ENCODE peak calls at places on chromosomes 6 and 20, in nine cellular contexts. One of them, this sample, is unnamed.

GRCh38 chr6:6960571-6961251 is 147.1 kb upstream of the RREB1 start:
- DNase-seq in B cell: no peak
- DNase-seq in HTR-8/SVneo: no peak
- DNase-seq in ureter: no peak
- DNase-seq in esophagus muscularis mucosa: no peak
- DNase-seq in activated T-helper 1 cell treated with anti-CD3 and anti-CD28 coated beads, Interleukin-2, amount 50 U/mL, for 16 hours: no peak
- DNase-seq in RPMI7951: no peak
- DNase-seq in activated CD4-positive, alpha-beta T cell treated with anti-CD3 and anti-CD28 coated beads, Interleukin-2, amount 50 U/mL, for 4 hours: no peak
- DNase-seq in central memory CD4-positive, alpha-beta T cell: no peak
- DNase-seq in this sample: no peak

GRCh38 chr6:142697912-142698311 is 247.1 kb downstream of the HIVEP2 start:
- DNase-seq in B cell: no peak
- DNase-seq in HTR-8/SVneo: no peak
- DNase-seq in activated T-helper 1 cell treated with anti-CD3 and anti-CD28 coated beads, Interleukin-2, amount 50 U/mL, for 16 hours: no peak
- DNase-seq in central memory CD4-positive, alpha-beta T cell: no peak
- DNase-seq in esophagus muscularis mucosa: no peak
- DNase-seq in RPMI7951: no peak
- DNase-seq in ureter: no peak
- DNase-seq in activated CD4-positive, alpha-beta T cell treated with anti-CD3 and anti-CD28 coated beads, Interleukin-2, amount 50 U/mL, for 4 hours: no peak
- DNase-seq in this sample: no peak

GRCh38 chr6:11648436-11648775 is 110.9 kb downstream of the TMEM170B start:
- DNase-seq in ureter: no peak
- DNase-seq in B cell: no peak
- DNase-seq in activated T-helper 1 cell treated with anti-CD3 and anti-CD28 coated beads, Interleukin-2, amount 50 U/mL, for 16 hours: no peak
- DNase-seq in HTR-8/SVneo: no peak
- DNase-seq in esophagus muscularis mucosa: no peak
- DNase-seq in activated CD4-positive, alpha-beta T cell treated with anti-CD3 and anti-CD28 coated beads, Interleukin-2, amount 50 U/mL, for 4 hours: no peak
- DNase-seq in central memory CD4-positive, alpha-beta T cell: no peak
- DNase-seq in RPMI7951: no peak
- DNase-seq in this sample: no peak

GRCh38 chr6:88376759-88377387 is 210.7 kb upstream of the CNR1 start:
- DNase-seq in activated CD4-positive, alpha-beta T cell treated with anti-CD3 and anti-CD28 coated beads, Interleukin-2, amount 50 U/mL, for 4 hours: no peak
- DNase-seq in B cell: no peak
- DNase-seq in HTR-8/SVneo: peak
- DNase-seq in activated T-helper 1 cell treated with anti-CD3 and anti-CD28 coated beads, Interleukin-2, amount 50 U/mL, for 16 hours: no peak
- DNase-seq in RPMI7951: peak
- DNase-seq in esophagus muscularis mucosa: no peak
- DNase-seq in ureter: no peak
- DNase-seq in central memory CD4-positive, alpha-beta T cell: no peak
- DNase-seq in this sample: no peak

GRCh38 chr6:6008648-6009421 is 2.1 kb upstream of the NRN1 start:
- DNase-seq in ureter: no peak
- DNase-seq in B cell: peak
- DNase-seq in HTR-8/SVneo: no peak
- DNase-seq in activated CD4-positive, alpha-beta T cell treated with anti-CD3 and anti-CD28 coated beads, Interleukin-2, amount 50 U/mL, for 4 hours: no peak
- DNase-seq in central memory CD4-positive, alpha-beta T cell: no peak
- DNase-seq in esophagus muscularis mucosa: no peak
- DNase-seq in activated T-helper 1 cell treated with anti-CD3 and anti-CD28 coated beads, Interleukin-2, amount 50 U/mL, for 16 hours: no peak
- DNase-seq in RPMI7951: peak
- DNase-seq in this sample: no peak

GRCh38 chr6:123321020-123321419 is 315.7 kb downstream of the TRDN start:
- DNase-seq in B cell: no peak
- DNase-seq in central memory CD4-positive, alpha-beta T cell: no peak
- DNase-seq in activated T-helper 1 cell treated with anti-CD3 and anti-CD28 coated beads, Interleukin-2, amount 50 U/mL, for 16 hours: no peak
- DNase-seq in ureter: no peak
- DNase-seq in HTR-8/SVneo: no peak
- DNase-seq in RPMI7951: no peak
- DNase-seq in activated CD4-positive, alpha-beta T cell treated with anti-CD3 and anti-CD28 coated beads, Interleukin-2, amount 50 U/mL, for 4 hours: no peak
- DNase-seq in esophagus muscularis mucosa: no peak
- DNase-seq in this sample: no peak

GRCh38 chr6:46948699-46949098 is 27.0 kb upstream of the ADGRF5 start:
- DNase-seq in RPMI7951: no peak
- DNase-seq in activated T-helper 1 cell treated with anti-CD3 and anti-CD28 coated beads, Interleukin-2, amount 50 U/mL, for 16 hours: no peak
- DNase-seq in ureter: no peak
- DNase-seq in HTR-8/SVneo: no peak
- DNase-seq in activated CD4-positive, alpha-beta T cell treated with anti-CD3 and anti-CD28 coated beads, Interleukin-2, amount 50 U/mL, for 4 hours: no peak
- DNase-seq in central memory CD4-positive, alpha-beta T cell: no peak
- DNase-seq in esophagus muscularis mucosa: no peak
- DNase-seq in B cell: no peak
- DNase-seq in this sample: no peak

GRCh38 chr6:125415921-125416320 is 114.2 kb upstream of the HDDC2 start:
- DNase-seq in HTR-8/SVneo: no peak
- DNase-seq in activated T-helper 1 cell treated with anti-CD3 and anti-CD28 coated beads, Interleukin-2, amount 50 U/mL, for 16 hours: no peak
- DNase-seq in RPMI7951: no peak
- DNase-seq in central memory CD4-positive, alpha-beta T cell: no peak
- DNase-seq in activated CD4-positive, alpha-beta T cell treated with anti-CD3 and anti-CD28 coated beads, Interleukin-2, amount 50 U/mL, for 4 hours: no peak
- DNase-seq in esophagus muscularis mucosa: no peak
- DNase-seq in ureter: no peak
- DNase-seq in B cell: no peak
- DNase-seq in this sample: no peak

GRCh38 chr6:33840064-33840926 is 36.5 kb upstream of the MLN start:
- DNase-seq in activated T-helper 1 cell treated with anti-CD3 and anti-CD28 coated beads, Interleukin-2, amount 50 U/mL, for 16 hours: no peak
- DNase-seq in B cell: no peak
- DNase-seq in ureter: peak
- DNase-seq in esophagus muscularis mucosa: no peak
- DNase-seq in central memory CD4-positive, alpha-beta T cell: no peak
- DNase-seq in RPMI7951: peak
- DNase-seq in activated CD4-positive, alpha-beta T cell treated with anti-CD3 and anti-CD28 coated beads, Interleukin-2, amount 50 U/mL, for 4 hours: peak
- DNase-seq in HTR-8/SVneo: peak
- DNase-seq in this sample: peak

GRCh38 chr6:79301290-79301689 is 66.8 kb upstream of the HMGN3 start:
- DNase-seq in esophagus muscularis mucosa: no peak
- DNase-seq in ureter: no peak
- DNase-seq in HTR-8/SVneo: no peak
- DNase-seq in B cell: no peak
- DNase-seq in RPMI7951: no peak
- DNase-seq in activated CD4-positive, alpha-beta T cell treated with anti-CD3 and anti-CD28 coated beads, Interleukin-2, amount 50 U/mL, for 4 hours: no peak
- DNase-seq in central memory CD4-positive, alpha-beta T cell: no peak
- DNase-seq in activated T-helper 1 cell treated with anti-CD3 and anti-CD28 coated beads, Interleukin-2, amount 50 U/mL, for 16 hours: no peak
- DNase-seq in this sample: no peak

GRCh38 chr20:33419140-33419974 is 18.0 kb upstream of the CDK5RAP1 start:
- DNase-seq in RPMI7951: peak
- DNase-seq in activated T-helper 1 cell treated with anti-CD3 and anti-CD28 coated beads, Interleukin-2, amount 50 U/mL, for 16 hours: no peak
- DNase-seq in B cell: no peak
- DNase-seq in activated CD4-positive, alpha-beta T cell treated with anti-CD3 and anti-CD28 coated beads, Interleukin-2, amount 50 U/mL, for 4 hours: no peak
- DNase-seq in ureter: peak
- DNase-seq in central memory CD4-positive, alpha-beta T cell: no peak
- DNase-seq in esophagus muscularis mucosa: no peak
- DNase-seq in HTR-8/SVneo: no peak
- DNase-seq in this sample: no peak

GRCh38 chr20:46400253-46400652 is 6.2 kb downstream of the ELMO2 start:
- DNase-seq in activated T-helper 1 cell treated with anti-CD3 and anti-CD28 coated beads, Interleukin-2, amount 50 U/mL, for 16 hours: no peak
- DNase-seq in RPMI7951: peak
- DNase-seq in HTR-8/SVneo: no peak
- DNase-seq in esophagus muscularis mucosa: no peak
- DNase-seq in B cell: no peak
- DNase-seq in ureter: no peak
- DNase-seq in activated CD4-positive, alpha-beta T cell treated with anti-CD3 and anti-CD28 coated beads, Interleukin-2, amount 50 U/mL, for 4 hours: no peak
- DNase-seq in central memory CD4-positive, alpha-beta T cell: no peak
- DNase-seq in this sample: no peak

GRCh38 chr20:63917811-63918210 is 22.9 kb downstream of the DNAJC5 start:
- DNase-seq in activated T-helper 1 cell treated with anti-CD3 and anti-CD28 coated beads, Interleukin-2, amount 50 U/mL, for 16 hours: no peak
- DNase-seq in esophagus muscularis mucosa: no peak
- DNase-seq in central memory CD4-positive, alpha-beta T cell: no peak
- DNase-seq in RPMI7951: no peak
- DNase-seq in B cell: no peak
- DNase-seq in HTR-8/SVneo: no peak
- DNase-seq in activated CD4-positive, alpha-beta T cell treated with anti-CD3 and anti-CD28 coated beads, Interleukin-2, amount 50 U/mL, for 4 hours: no peak
- DNase-seq in ureter: no peak
- DNase-seq in this sample: no peak

GRCh38 chr20:41664584-41664983 is 46.4 kb upstream of the CHD6 start:
- DNase-seq in activated CD4-positive, alpha-beta T cell treated with anti-CD3 and anti-CD28 coated beads, Interleukin-2, amount 50 U/mL, for 4 hours: no peak
- DNase-seq in activated T-helper 1 cell treated with anti-CD3 and anti-CD28 coated beads, Interleukin-2, amount 50 U/mL, for 16 hours: no peak
- DNase-seq in B cell: peak
- DNase-seq in esophagus muscularis mucosa: no peak
- DNase-seq in central memory CD4-positive, alpha-beta T cell: no peak
- DNase-seq in RPMI7951: peak
- DNase-seq in HTR-8/SVneo: no peak
- DNase-seq in ureter: no peak
- DNase-seq in this sample: no peak

GRCh38 chr20:21101453-21102251 is 4.5 kb downstream of the LINC00237 start:
- DNase-seq in HTR-8/SVneo: no peak
- DNase-seq in central memory CD4-positive, alpha-beta T cell: no peak
- DNase-seq in RPMI7951: peak
- DNase-seq in ureter: no peak
- DNase-seq in B cell: peak
- DNase-seq in activated CD4-positive, alpha-beta T cell treated with anti-CD3 and anti-CD28 coated beads, Interleukin-2, amount 50 U/mL, for 4 hours: no peak
- DNase-seq in activated T-helper 1 cell treated with anti-CD3 and anti-CD28 coated beads, Interleukin-2, amount 50 U/mL, for 16 hours: no peak
- DNase-seq in esophagus muscularis mucosa: peak
- DNase-seq in this sample: no peak

GRCh38 chr6:158042245-158042798 is 60.7 kb downstream of the SYNJ2 start:
- DNase-seq in HTR-8/SVneo: peak
- DNase-seq in central memory CD4-positive, alpha-beta T cell: no peak
- DNase-seq in activated CD4-positive, alpha-beta T cell treated with anti-CD3 and anti-CD28 coated beads, Interleukin-2, amount 50 U/mL, for 4 hours: no peak
- DNase-seq in RPMI7951: peak
- DNase-seq in activated T-helper 1 cell treated with anti-CD3 and anti-CD28 coated beads, Interleukin-2, amount 50 U/mL, for 16 hours: no peak
- DNase-seq in esophagus muscularis mucosa: no peak
- DNase-seq in B cell: no peak
- DNase-seq in ureter: no peak
- DNase-seq in this sample: no peak

GRCh38 chr6:116531675-116532570 is 13.6 kb downstream of the TRAPPC3L start:
- DNase-seq in esophagus muscularis mucosa: no peak
- DNase-seq in HTR-8/SVneo: peak
- DNase-seq in B cell: peak
- DNase-seq in activated T-helper 1 cell treated with anti-CD3 and anti-CD28 coated beads, Interleukin-2, amount 50 U/mL, for 16 hours: peak
- DNase-seq in ureter: peak
- DNase-seq in RPMI7951: peak
- DNase-seq in central memory CD4-positive, alpha-beta T cell: peak
- DNase-seq in activated CD4-positive, alpha-beta T cell treated with anti-CD3 and anti-CD28 coated beads, Interleukin-2, amount 50 U/mL, for 4 hours: peak
- DNase-seq in this sample: peak

GRCh38 chr6:168596316-168596715 is 155.3 kb downstream of the SMOC2 start:
- DNase-seq in activated T-helper 1 cell treated with anti-CD3 and anti-CD28 coated beads, Interleukin-2, amount 50 U/mL, for 16 hours: no peak
- DNase-seq in ureter: no peak
- DNase-seq in esophagus muscularis mucosa: no peak
- DNase-seq in activated CD4-positive, alpha-beta T cell treated with anti-CD3 and anti-CD28 coated beads, Interleukin-2, amount 50 U/mL, for 4 hours: no peak
- DNase-seq in RPMI7951: no peak
- DNase-seq in HTR-8/SVneo: no peak
- DNase-seq in B cell: no peak
- DNase-seq in central memory CD4-positive, alpha-beta T cell: no peak
- DNase-seq in this sample: no peak

GRCh38 chr20:33925867-33926266 is 67.8 kb upstream of the RALY start:
- DNase-seq in activated CD4-positive, alpha-beta T cell treated with anti-CD3 and anti-CD28 coated beads, Interleukin-2, amount 50 U/mL, for 4 hours: no peak
- DNase-seq in RPMI7951: no peak
- DNase-seq in esophagus muscularis mucosa: no peak
- DNase-seq in activated T-helper 1 cell treated with anti-CD3 and anti-CD28 coated beads, Interleukin-2, amount 50 U/mL, for 16 hours: no peak
- DNase-seq in central memory CD4-positive, alpha-beta T cell: no peak
- DNase-seq in HTR-8/SVneo: no peak
- DNase-seq in ureter: no peak
- DNase-seq in B cell: no peak
- DNase-seq in this sample: no peak

GRCh38 chr6:30325150-30325872 is 1.4 kb upstream of the TRIM39 start:
- DNase-seq in activated T-helper 1 cell treated with anti-CD3 and anti-CD28 coated beads, Interleukin-2, amount 50 U/mL, for 16 hours: peak
- DNase-seq in esophagus muscularis mucosa: no peak
- DNase-seq in HTR-8/SVneo: peak
- DNase-seq in ureter: no peak
- DNase-seq in central memory CD4-positive, alpha-beta T cell: peak
- DNase-seq in B cell: no peak
- DNase-seq in RPMI7951: peak
- DNase-seq in activated CD4-positive, alpha-beta T cell treated with anti-CD3 and anti-CD28 coated beads, Interleukin-2, amount 50 U/mL, for 4 hours: peak
- DNase-seq in this sample: peak

GRCh38 chr6:82924799-82925535 is 140.7 kb downstream of the UBE3D start:
- DNase-seq in central memory CD4-positive, alpha-beta T cell: no peak
- DNase-seq in RPMI7951: no peak
- DNase-seq in activated T-helper 1 cell treated with anti-CD3 and anti-CD28 coated beads, Interleukin-2, amount 50 U/mL, for 16 hours: no peak
- DNase-seq in B cell: no peak
- DNase-seq in HTR-8/SVneo: no peak
- DNase-seq in esophagus muscularis mucosa: no peak
- DNase-seq in ureter: no peak
- DNase-seq in activated CD4-positive, alpha-beta T cell treated with anti-CD3 and anti-CD28 coated beads, Interleukin-2, amount 50 U/mL, for 4 hours: no peak
- DNase-seq in this sample: no peak

GRCh38 chr6:7088076-7088742 is 19.6 kb upstream of the RREB1 start:
- DNase-seq in RPMI7951: no peak
- DNase-seq in HTR-8/SVneo: no peak
- DNase-seq in central memory CD4-positive, alpha-beta T cell: no peak
- DNase-seq in activated T-helper 1 cell treated with anti-CD3 and anti-CD28 coated beads, Interleukin-2, amount 50 U/mL, for 16 hours: no peak
- DNase-seq in esophagus muscularis mucosa: no peak
- DNase-seq in ureter: no peak
- DNase-seq in B cell: no peak
- DNase-seq in activated CD4-positive, alpha-beta T cell treated with anti-CD3 and anti-CD28 coated beads, Interleukin-2, amount 50 U/mL, for 4 hours: no peak
- DNase-seq in this sample: no peak

GRCh38 chr20:59402697-59403096 is 102.3 kb downstream of the EDN3 start:
- DNase-seq in RPMI7951: no peak
- DNase-seq in HTR-8/SVneo: no peak
- DNase-seq in activated CD4-positive, alpha-beta T cell treated with anti-CD3 and anti-CD28 coated beads, Interleukin-2, amount 50 U/mL, for 4 hours: no peak
- DNase-seq in ureter: no peak
- DNase-seq in activated T-helper 1 cell treated with anti-CD3 and anti-CD28 coated beads, Interleukin-2, amount 50 U/mL, for 16 hours: no peak
- DNase-seq in central memory CD4-positive, alpha-beta T cell: no peak
- DNase-seq in B cell: no peak
- DNase-seq in esophagus muscularis mucosa: no peak
- DNase-seq in this sample: no peak

GRCh38 chr6:135144678-135145508 is 36.2 kb upstream of the MYB start:
- DNase-seq in activated CD4-positive, alpha-beta T cell treated with anti-CD3 and anti-CD28 coated beads, Interleukin-2, amount 50 U/mL, for 4 hours: no peak
- DNase-seq in esophagus muscularis mucosa: no peak
- DNase-seq in activated T-helper 1 cell treated with anti-CD3 and anti-CD28 coated beads, Interleukin-2, amount 50 U/mL, for 16 hours: no peak
- DNase-seq in RPMI7951: peak
- DNase-seq in HTR-8/SVneo: peak
- DNase-seq in central memory CD4-positive, alpha-beta T cell: peak
- DNase-seq in ureter: no peak
- DNase-seq in B cell: no peak
- DNase-seq in this sample: no peak

GRCh38 chr6:127547909-127548649 is 28.9 kb upstream of the C6orf58 start:
- DNase-seq in RPMI7951: peak
- DNase-seq in ureter: no peak
- DNase-seq in central memory CD4-positive, alpha-beta T cell: no peak
- DNase-seq in activated CD4-positive, alpha-beta T cell treated with anti-CD3 and anti-CD28 coated beads, Interleukin-2, amount 50 U/mL, for 4 hours: no peak
- DNase-seq in activated T-helper 1 cell treated with anti-CD3 and anti-CD28 coated beads, Interleukin-2, amount 50 U/mL, for 16 hours: no peak
- DNase-seq in B cell: no peak
- DNase-seq in esophagus muscularis mucosa: no peak
- DNase-seq in HTR-8/SVneo: peak
- DNase-seq in this sample: no peak

GRCh38 chr6:24009319-24009718 is 116.7 kb upstream of the NRSN1 start:
- DNase-seq in esophagus muscularis mucosa: no peak
- DNase-seq in ureter: no peak
- DNase-seq in activated CD4-positive, alpha-beta T cell treated with anti-CD3 and anti-CD28 coated beads, Interleukin-2, amount 50 U/mL, for 4 hours: no peak
- DNase-seq in activated T-helper 1 cell treated with anti-CD3 and anti-CD28 coated beads, Interleukin-2, amount 50 U/mL, for 16 hours: no peak
- DNase-seq in HTR-8/SVneo: no peak
- DNase-seq in RPMI7951: no peak
- DNase-seq in B cell: no peak
- DNase-seq in central memory CD4-positive, alpha-beta T cell: no peak
- DNase-seq in this sample: no peak

GRCh38 chr6:90375681-90376439 is 79.2 kb upstream of the BACH2 start:
- DNase-seq in esophagus muscularis mucosa: no peak
- DNase-seq in ureter: no peak
- DNase-seq in HTR-8/SVneo: no peak
- DNase-seq in central memory CD4-positive, alpha-beta T cell: no peak
- DNase-seq in B cell: peak
- DNase-seq in activated T-helper 1 cell treated with anti-CD3 and anti-CD28 coated beads, Interleukin-2, amount 50 U/mL, for 16 hours: no peak
- DNase-seq in activated CD4-positive, alpha-beta T cell treated with anti-CD3 and anti-CD28 coated beads, Interleukin-2, amount 50 U/mL, for 4 hours: no peak
- DNase-seq in RPMI7951: peak
- DNase-seq in this sample: no peak

GRCh38 chr6:13248053-13248452 is 80.3 kb downstream of the TBC1D7 start:
- DNase-seq in B cell: no peak
- DNase-seq in esophagus muscularis mucosa: no peak
- DNase-seq in HTR-8/SVneo: no peak
- DNase-seq in ureter: no peak
- DNase-seq in RPMI7951: no peak
- DNase-seq in activated T-helper 1 cell treated with anti-CD3 and anti-CD28 coated beads, Interleukin-2, amount 50 U/mL, for 16 hours: no peak
- DNase-seq in central memory CD4-positive, alpha-beta T cell: no peak
- DNase-seq in activated CD4-positive, alpha-beta T cell treated with anti-CD3 and anti-CD28 coated beads, Interleukin-2, amount 50 U/mL, for 4 hours: no peak
- DNase-seq in this sample: no peak

GRCh38 chr6:105769197-105769596 is 316.9 kb upstream of the PRDM1 start:
- DNase-seq in activated T-helper 1 cell treated with anti-CD3 and anti-CD28 coated beads, Interleukin-2, amount 50 U/mL, for 16 hours: no peak
- DNase-seq in ureter: no peak
- DNase-seq in RPMI7951: no peak
- DNase-seq in esophagus muscularis mucosa: no peak
- DNase-seq in central memory CD4-positive, alpha-beta T cell: no peak
- DNase-seq in activated CD4-positive, alpha-beta T cell treated with anti-CD3 and anti-CD28 coated beads, Interleukin-2, amount 50 U/mL, for 4 hours: no peak
- DNase-seq in HTR-8/SVneo: no peak
- DNase-seq in B cell: no peak
- DNase-seq in this sample: no peak

GRCh38 chr6:41088451-41088850 is 15.7 kb downstream of the NFYA start:
- DNase-seq in activated T-helper 1 cell treated with anti-CD3 and anti-CD28 coated beads, Interleukin-2, amount 50 U/mL, for 16 hours: no peak
- DNase-seq in RPMI7951: no peak
- DNase-seq in B cell: no peak
- DNase-seq in ureter: no peak
- DNase-seq in activated CD4-positive, alpha-beta T cell treated with anti-CD3 and anti-CD28 coated beads, Interleukin-2, amount 50 U/mL, for 4 hours: no peak
- DNase-seq in central memory CD4-positive, alpha-beta T cell: no peak
- DNase-seq in HTR-8/SVneo: no peak
- DNase-seq in esophagus muscularis mucosa: no peak
- DNase-seq in this sample: no peak

GRCh38 chr6:28490191-28490890 is 25.3 kb downstream of the GPX6 start:
- DNase-seq in central memory CD4-positive, alpha-beta T cell: no peak
- DNase-seq in esophagus muscularis mucosa: peak
- DNase-seq in activated CD4-positive, alpha-beta T cell treated with anti-CD3 and anti-CD28 coated beads, Interleukin-2, amount 50 U/mL, for 4 hours: no peak
- DNase-seq in RPMI7951: no peak
- DNase-seq in B cell: no peak
- DNase-seq in ureter: no peak
- DNase-seq in activated T-helper 1 cell treated with anti-CD3 and anti-CD28 coated beads, Interleukin-2, amount 50 U/mL, for 16 hours: no peak
- DNase-seq in HTR-8/SVneo: peak
- DNase-seq in this sample: no peak

This sample was measured in stimulated activated CD8-positive, alpha-beta memory T cell treated with anti-CD3 and anti-CD28 coated beads, Interleukin-4, amount 100 ng/mL, for 4 hours.